ENCODE peak calls at places on chromosomes 11 and 22, in four cellular contexts. P is A549, I is HepG2, B is K562. M is an unnamed sample.

GRCh38 chr11:37087650-37088572 is 489.9 kb upstream of the RAG2 start:
- DNase-seq in P (no peak), I (no peak), B (no peak), M (no peak)

GRCh38 chr11:1484716-1485503 is 1.7 kb downstream of the MOB2 start:
- DNase-seq in P (no peak), I (no peak), B (no peak), M (no peak)

GRCh38 chr11:110098645-110099044 is 5.5 kb downstream of the ZC3H12C start:
- DNase-seq in P (no peak), I (no peak), B (no peak), M (no peak)

GRCh38 chr11:90639687-90640086 is 416.8 kb upstream of the CHORDC1 start:
- DNase-seq in P (no peak), I (no peak), B (no peak), M (no peak)

GRCh38 chr11:107898270-107898669 is 30.0 kb upstream of the RAB39A start:
- DNase-seq in P (peak), I (peak), B (peak), M (no peak)

GRCh38 chr11:120608061-120608460 is 96.5 kb downstream of the GRIK4 start:
- DNase-seq in P (no peak), I (no peak), B (no peak), M (no peak)

GRCh38 chr22:36409911-36410756 is 22.4 kb upstream of the MYH9 start:
- DNase-seq in P (no peak), I (peak), B (no peak), M (peak)

GRCh38 chr11:2681408-2682145 is 18.2 kb downstream of the KCNQ1OT1 start:
- DNase-seq in P (no peak), I (no peak), B (no peak), M (no peak)

GRCh38 chr11:73192272-73192671 is 25.8 kb upstream of the P2RY2 start:
- DNase-seq in P (no peak), I (no peak), B (no peak), M (no peak)

GRCh38 chr11:35214792-35215193 is 75.8 kb downstream of the CD44 start:
- DNase-seq in P (no peak), I (no peak), B (no peak), M (no peak)

GRCh38 chr11:121661796-121662508 is 209.2 kb upstream of the SORL1-AS1 start:
- DNase-seq in P (no peak), I (no peak), B (no peak), M (no peak)

GRCh38 chr22:42688241-42688913 is 32.3 kb downstream of the A4GALT start:
- DNase-seq in P (peak), I (peak), B (peak), M (no peak)

GRCh38 chr11:89355649-89356048 is 135.5 kb downstream of the NOX4 start:
- DNase-seq in P (no peak), I (no peak), B (no peak), M (no peak)

GRCh38 chr11:118401880-118402590 is 629 bp downstream of the ATP5MG start:
- DNase-seq in P (peak), I (peak), B (peak), M (no peak)

GRCh38 chr22:36104988-36105387 is 55.6 kb downstream of the APOL3 start:
- DNase-seq in P (no peak), I (no peak), B (no peak), M (no peak)

GRCh38 chr11:26230021-26230420 is 101.9 kb upstream of the ANO3 start:
- DNase-seq in P (no peak), I (no peak), B (no peak), M (no peak)

GRCh38 chr22:45585946-45586540 is 83.4 kb downstream of the FBLN1 start:
- DNase-seq in P (no peak), I (no peak), B (no peak), M (no peak)

GRCh38 chr11:33649944-33650343 is 50.7 kb downstream of the C11orf91 start:
- DNase-seq in P (no peak), I (no peak), B (no peak), M (no peak)

GRCh38 chr22:50456466-50457234 is 18.2 kb downstream of the SBF1 start:
- DNase-seq in P (no peak), I (no peak), B (no peak), M (no peak)

GRCh38 chr11:62546244-62546936 is at the start of gene AHNAK:
- DNase-seq in P (peak), I (no peak), B (peak), M (no peak)

GRCh38 chr22:41526802-41527799 is 17.2 kb downstream of the POLR3H start:
- DNase-seq in P (peak), I (no peak), B (peak), M (peak)

GRCh38 chr11:77515063-77515462 is 41.2 kb upstream of the PAK1 start:
- DNase-seq in P (no peak), I (no peak), B (no peak), M (no peak)

GRCh38 chr11:43942651-43943356 is 367 bp downstream of the C11orf96 start:
- DNase-seq in P (peak), I (no peak), B (peak), M (no peak)

GRCh38 chr11:62132188-62132587 is 8.4 kb downstream of the INCENP start:
- DNase-seq in P (no peak), I (no peak), B (no peak), M (no peak)

GRCh38 chr11:124586247-124586860 is 16.6 kb downstream of the OR8A1 start:
- DNase-seq in P (peak), I (peak), B (peak), M (peak)

GRCh38 chr22:26445577-26446275 is 16.7 kb downstream of the ASPHD2 start:
- DNase-seq in P (no peak), I (no peak), B (no peak), M (no peak)

GRCh38 chr11:20058749-20059458 is 101.4 kb downstream of the DBX1 start:
- DNase-seq in P (no peak), I (no peak), B (no peak), M (no peak)

GRCh38 chr11:130891326-130891725 is 25.0 kb downstream of the SNX19 start:
- DNase-seq in P (no peak), I (no peak), B (no peak), M (no peak)

GRCh38 chr22:25120093-25120561 is 79.5 kb upstream of the CRYBB3 start:
- DNase-seq in P (no peak), I (peak), B (no peak), M (no peak)
- TF ChIP-seq RNF2 in P (no peak), I (no peak), B (no peak), M (no peak)

DNA sequence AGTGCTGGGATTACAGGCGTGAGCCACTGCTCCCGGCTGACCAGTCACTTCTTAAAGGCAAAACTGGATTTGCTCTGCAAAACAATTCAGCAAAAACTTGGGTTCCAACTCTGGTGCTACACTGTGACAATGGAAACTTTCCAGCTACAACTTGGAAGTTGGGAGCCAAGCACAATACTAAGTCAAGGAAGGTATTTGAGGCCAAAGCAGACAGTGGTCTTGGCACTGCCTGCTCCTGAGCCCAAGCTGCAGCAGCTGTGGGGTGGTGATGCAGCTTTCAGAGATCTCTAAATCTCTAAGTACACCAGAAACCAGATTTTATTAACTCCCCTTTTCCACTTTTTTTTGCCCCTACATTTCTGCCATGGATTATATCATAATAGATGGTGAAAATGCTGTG is 17.5 kb downstream of the ADM start:
- DNase-seq in P (no peak), I (no peak), B (no peak), M (no peak)
- TF ChIP-seq RNF2 in P (no peak), I (no peak), B (no peak), M (no peak)

GRCh38 chr11:66591175-66591574 is 1.7 kb downstream of the CCDC87 start:
- DNase-seq in P (no peak), I (peak), B (no peak), M (no peak)
- TF ChIP-seq RNF2 in P (no peak), I (no peak), B (no peak), M (no peak)

GRCh38 chr11:460331-461199 is 10.5 kb downstream of the PTDSS2 start:
- DNase-seq in P (peak), I (no peak), B (peak), M (no peak)
- TF ChIP-seq RNF2 in P (no peak), I (no peak), B (peak), M (no peak)

M was measured in H1.